ENCODE peak calls at places on chromosomes 13 and 19, in seven cellular contexts. One of them, this sample, is unnamed.

GRCh38 chr19:33823341-33823740 is 26.7 kb downstream of the KCTD15 start:
- DNase-seq in K562: no peak
- DNase-seq in GM12878: no peak
- DNase-seq in H1: no peak
- DNase-seq in GM12892: no peak
- DNase-seq in SK-N-SH: no peak
- DNase-seq in HepG2: no peak
- DNase-seq in this sample: no peak

GRCh38 chr13:48975101-48975925 is at the start of gene FNDC3A:
- DNase-seq in K562: peak
- DNase-seq in GM12878: no peak
- DNase-seq in H1: no peak
- DNase-seq in GM12892: peak
- DNase-seq in SK-N-SH: peak
- DNase-seq in HepG2: peak
- DNase-seq in this sample: peak

GRCh38 chr19:29855087-29855486 is 43.3 kb downstream of the CCNE1 start:
- DNase-seq in K562: peak
- DNase-seq in GM12878: no peak
- DNase-seq in H1: no peak
- DNase-seq in GM12892: no peak
- DNase-seq in SK-N-SH: no peak
- DNase-seq in HepG2: no peak
- DNase-seq in this sample: no peak

GRCh38 chr13:40498461-40498860 is 168.0 kb downstream of the FOXO1 start:
- DNase-seq in K562: no peak
- DNase-seq in GM12878: no peak
- DNase-seq in H1: no peak
- DNase-seq in GM12892: no peak
- DNase-seq in SK-N-SH: no peak
- DNase-seq in HepG2: no peak
- DNase-seq in this sample: no peak

GRCh38 chr13:112445411-112446271 is 69.5 kb downstream of the SPACA7 start:
- DNase-seq in K562: no peak
- DNase-seq in GM12878: no peak
- DNase-seq in H1: no peak
- DNase-seq in GM12892: no peak
- DNase-seq in SK-N-SH: peak
- DNase-seq in HepG2: no peak
- DNase-seq in this sample: no peak

GRCh38 chr13:61592489-61592888 is 176.8 kb upstream of the PCDH20 start:
- DNase-seq in K562: no peak
- DNase-seq in GM12878: no peak
- DNase-seq in H1: no peak
- DNase-seq in GM12892: no peak
- DNase-seq in SK-N-SH: no peak
- DNase-seq in HepG2: no peak
- DNase-seq in this sample: no peak

GRCh38 chr13:57470491-57470890 is 161.1 kb upstream of the PCDH17 start:
- DNase-seq in K562: no peak
- DNase-seq in GM12878: no peak
- DNase-seq in H1: no peak
- DNase-seq in GM12892: no peak
- DNase-seq in SK-N-SH: no peak
- DNase-seq in HepG2: no peak
- DNase-seq in this sample: no peak

GRCh38 chr13:26538363-26539317 is 18.8 kb upstream of the WASF3 start:
- DNase-seq in K562: no peak
- DNase-seq in GM12878: no peak
- DNase-seq in H1: no peak
- DNase-seq in GM12892: no peak
- DNase-seq in SK-N-SH: no peak
- DNase-seq in HepG2: no peak
- DNase-seq in this sample: no peak

GRCh38 chr13:94182185-94182761 is 297.2 kb downstream of the DCT start:
- DNase-seq in K562: no peak
- DNase-seq in GM12878: no peak
- DNase-seq in H1: no peak
- DNase-seq in GM12892: no peak
- DNase-seq in SK-N-SH: no peak
- DNase-seq in HepG2: no peak
- DNase-seq in this sample: no peak

GRCh38 chr19:48683349-48683748 is 10.5 kb upstream of the NTN5 start:
- DNase-seq in K562: no peak
- DNase-seq in GM12878: no peak
- DNase-seq in H1: no peak
- DNase-seq in GM12892: no peak
- DNase-seq in SK-N-SH: no peak
- DNase-seq in HepG2: no peak
- DNase-seq in this sample: no peak

GRCh38 chr13:109606404-109607028 is 179.9 kb downstream of the IRS2 start:
- DNase-seq in K562: no peak
- DNase-seq in GM12878: no peak
- DNase-seq in H1: no peak
- DNase-seq in GM12892: no peak
- DNase-seq in SK-N-SH: no peak
- DNase-seq in HepG2: no peak
- DNase-seq in this sample: no peak

GRCh38 chr19:47483800-47484690 is at the start of gene KPTN:
- DNase-seq in K562: peak
- DNase-seq in GM12878: peak
- DNase-seq in H1: peak
- DNase-seq in GM12892: peak
- DNase-seq in SK-N-SH: peak
- DNase-seq in HepG2: peak
- DNase-seq in this sample: peak

GRCh38 chr13:95896302-95896701 is 156.9 kb downstream of the UGGT2 start:
- DNase-seq in K562: no peak
- DNase-seq in GM12878: no peak
- DNase-seq in H1: no peak
- DNase-seq in GM12892: no peak
- DNase-seq in SK-N-SH: no peak
- DNase-seq in HepG2: no peak
- DNase-seq in this sample: no peak

GRCh38 chr19:48396871-48397176 is 3.4 kb downstream of the GRIN2D start:
- DNase-seq in K562: no peak
- DNase-seq in GM12878: no peak
- DNase-seq in H1: no peak
- DNase-seq in GM12892: no peak
- DNase-seq in SK-N-SH: no peak
- DNase-seq in HepG2: no peak
- DNase-seq in this sample: no peak

GRCh38 chr19:18496167-18496979 is 25.5 kb downstream of the ELL start:
- DNase-seq in K562: peak
- DNase-seq in GM12878: no peak
- DNase-seq in H1: no peak
- DNase-seq in GM12892: no peak
- DNase-seq in SK-N-SH: no peak
- DNase-seq in HepG2: peak
- DNase-seq in this sample: peak

GRCh38 chr19:13914777-13915176 is 8.8 kb downstream of the CC2D1A start:
- DNase-seq in K562: no peak
- DNase-seq in GM12878: no peak
- DNase-seq in H1: no peak
- DNase-seq in GM12892: no peak
- DNase-seq in SK-N-SH: no peak
- DNase-seq in HepG2: no peak
- DNase-seq in this sample: no peak

GRCh38 chr19:10568826-10569651 is at the start of gene CDKN2D:
- DNase-seq in K562: peak
- DNase-seq in GM12878: peak
- DNase-seq in H1: peak
- DNase-seq in GM12892: peak
- DNase-seq in SK-N-SH: peak
- DNase-seq in HepG2: peak
- DNase-seq in this sample: peak
- TF ChIP-seq TAF1 in K562: peak
- TF ChIP-seq TAF1 in GM12878: peak
- TF ChIP-seq TAF1 in H1: peak
- TF ChIP-seq TAF1 in GM12892: no peak
- TF ChIP-seq TAF1 in SK-N-SH: no peak
- TF ChIP-seq TAF1 in HepG2: peak
- TF ChIP-seq TAF1 in this sample: no peak

DNA sequence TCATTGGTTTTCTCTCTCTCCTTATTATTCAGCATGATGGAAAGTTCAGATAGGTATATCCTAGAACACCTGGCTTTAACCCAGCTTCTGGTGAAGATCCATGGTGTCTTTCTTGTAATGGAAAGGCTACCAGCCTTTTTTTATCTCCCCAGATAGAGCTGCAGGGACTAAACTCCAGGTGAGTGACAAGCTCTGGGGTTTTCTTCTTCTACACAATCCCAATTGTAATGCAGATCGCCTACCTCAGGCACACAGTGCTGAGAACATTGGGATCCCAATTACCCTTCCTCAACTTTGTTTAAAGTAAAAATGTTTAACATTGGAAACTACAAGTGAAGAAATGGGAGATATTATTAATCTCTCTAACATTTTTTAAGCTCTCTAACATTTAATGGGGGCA is 1851.7 kb downstream of the PCDH9 start:
- DNase-seq in K562: no peak
- DNase-seq in GM12878: no peak
- DNase-seq in H1: no peak
- DNase-seq in GM12892: no peak
- DNase-seq in SK-N-SH: no peak
- DNase-seq in HepG2: no peak
- DNase-seq in this sample: no peak
- TF ChIP-seq TAF1 in K562: no peak
- TF ChIP-seq TAF1 in GM12878: no peak
- TF ChIP-seq TAF1 in H1: no peak
- TF ChIP-seq TAF1 in GM12892: no peak
- TF ChIP-seq TAF1 in SK-N-SH: no peak
- TF ChIP-seq TAF1 in HepG2: no peak
- TF ChIP-seq TAF1 in this sample: no peak

GRCh38 chr19:39871362-39871761 is 25.2 kb upstream of the FBL start:
- DNase-seq in K562: no peak
- DNase-seq in GM12878: no peak
- DNase-seq in H1: no peak
- DNase-seq in GM12892: no peak
- DNase-seq in SK-N-SH: no peak
- DNase-seq in HepG2: no peak
- DNase-seq in this sample: no peak

GRCh38 chr19:39871886-39872866 is 26.0 kb upstream of the FBL start:
- DNase-seq in K562: no peak
- DNase-seq in GM12878: no peak
- DNase-seq in H1: no peak
- DNase-seq in GM12892: no peak
- DNase-seq in SK-N-SH: no peak
- DNase-seq in HepG2: no peak
- DNase-seq in this sample: no peak

GRCh38 chr19:39867952-39868351 is 21.8 kb upstream of the FBL start:
- DNase-seq in K562: no peak
- DNase-seq in GM12878: no peak
- DNase-seq in H1: no peak
- DNase-seq in GM12892: no peak
- DNase-seq in SK-N-SH: no peak
- DNase-seq in HepG2: no peak
- DNase-seq in this sample: no peak

GRCh38 chr19:39873385-39873784 is 27.2 kb upstream of the FBL start:
- DNase-seq in K562: no peak
- DNase-seq in GM12878: no peak
- DNase-seq in H1: no peak
- DNase-seq in GM12892: no peak
- DNase-seq in SK-N-SH: no peak
- DNase-seq in HepG2: no peak
- DNase-seq in this sample: no peak

GRCh38 chr19:39870171-39870971 is 24.2 kb upstream of the FBL start:
- DNase-seq in K562: peak
- DNase-seq in GM12878: no peak
- DNase-seq in H1: no peak
- DNase-seq in GM12892: no peak
- DNase-seq in SK-N-SH: no peak
- DNase-seq in HepG2: no peak
- DNase-seq in this sample: no peak
- TF ChIP-seq TAF1 in K562: no peak
- TF ChIP-seq TAF1 in GM12878: no peak
- TF ChIP-seq TAF1 in H1: no peak
- TF ChIP-seq TAF1 in GM12892: no peak
- TF ChIP-seq TAF1 in SK-N-SH: no peak
- TF ChIP-seq TAF1 in HepG2: no peak
- TF ChIP-seq TAF1 in this sample: no peak

GRCh38 chr19:35977446-35978222 is 17.4 kb upstream of the SDHAF1 start:
- DNase-seq in K562: peak
- DNase-seq in GM12878: no peak
- DNase-seq in H1: no peak
- DNase-seq in GM12892: no peak
- DNase-seq in SK-N-SH: peak
- DNase-seq in HepG2: peak
- DNase-seq in this sample: no peak

GRCh38 chr19:35978271-35978670 is 16.7 kb upstream of the SDHAF1 start:
- DNase-seq in K562: no peak
- DNase-seq in GM12878: no peak
- DNase-seq in H1: no peak
- DNase-seq in GM12892: no peak
- DNase-seq in SK-N-SH: no peak
- DNase-seq in HepG2: no peak
- DNase-seq in this sample: no peak

GRCh38 chr19:35975608-35976214 is 19.3 kb upstream of the SDHAF1 start:
- DNase-seq in K562: peak
- DNase-seq in GM12878: no peak
- DNase-seq in H1: no peak
- DNase-seq in GM12892: no peak
- DNase-seq in SK-N-SH: no peak
- DNase-seq in HepG2: no peak
- DNase-seq in this sample: no peak

GRCh38 chr19:35978832-35979365 is 16.1 kb upstream of the SDHAF1 start:
- DNase-seq in K562: no peak
- DNase-seq in GM12878: no peak
- DNase-seq in H1: no peak
- DNase-seq in GM12892: no peak
- DNase-seq in SK-N-SH: no peak
- DNase-seq in HepG2: no peak
- DNase-seq in this sample: no peak

GRCh38 chr19:35973487-35973886 is 21.5 kb upstream of the SDHAF1 start:
- DNase-seq in K562: no peak
- DNase-seq in GM12878: no peak
- DNase-seq in H1: no peak
- DNase-seq in GM12892: no peak
- DNase-seq in SK-N-SH: no peak
- DNase-seq in HepG2: no peak
- DNase-seq in this sample: no peak
- TF ChIP-seq TAF1 in K562: no peak
- TF ChIP-seq TAF1 in GM12878: no peak
- TF ChIP-seq TAF1 in H1: no peak
- TF ChIP-seq TAF1 in GM12892: no peak
- TF ChIP-seq TAF1 in SK-N-SH: no peak
- TF ChIP-seq TAF1 in HepG2: no peak
- TF ChIP-seq TAF1 in this sample: no peak

This sample was measured in GM12891.